ENCODE peak calls at places on chromosomes 13 and 19, in six cellular contexts. M, E, Y, T, G and V are unnamed samples.
A peak's percentile ranks its signal among the peaks of the same experiment; 100 is the strongest.

GRCh38 chr13:87821512-87821911 is 150.3 kb downstream of the SLITRK5 start:
- DNase-seq in T (no peak), Y (no peak), G (no peak), M (no peak), E (no peak), V (no peak)

GRCh38 chr13:52428295-52428694 is 22.1 kb downstream of the VPS36 start:
- DNase-seq in M (no peak), T (no peak), Y (no peak), G (no peak), E (no peak), V (no peak)

GRCh38 chr13:25659091-25659502 is 287.3 kb downstream of the ATP8A2 start:
- DNase-seq in T (no peak), Y (no peak), E (no peak), G (no peak), M (no peak), V (no peak)

GRCh38 chr19:38719761-38720558 is 24.3 kb downstream of the CAPN12 start:
- DNase-seq in E (no peak), T (no peak), Y (no peak), G (no peak), M (no peak), V (no peak)

GRCh38 chr19:1412995-1413889 is 5.9 kb downstream of the DAZAP1 start:
- DNase-seq in T (no peak), G (no peak), Y (no peak), M (no peak), E (no peak), V (no peak)

GRCh38 chr13:45092668-45093067 is 27.6 kb upstream of the GTF2F2 start:
- DNase-seq in T (no peak), G (no peak), Y (no peak), E (no peak), M (no peak), V (no peak)

GRCh38 chr13:29846475-29847256 is 3.8 kb downstream of the UBL3 start:
- DNase-seq in Y (no peak), G (no peak), E (no peak), M (no peak), T (no peak), V (no peak)

GRCh38 chr19:44627631-44628030 is 14.3 kb downstream of the IGSF23 start:
- DNase-seq in M (no peak), Y (no peak), T (no peak), G (no peak), E (no peak), V (no peak)

GRCh38 chr13:23574421-23574820 is 4.2 kb downstream of the TNFRSF19 start:
- DNase-seq in G (no peak), T (no peak), M (no peak), E (no peak), Y (no peak), V (no peak)

GRCh38 chr13:110301606-110302131 is 5.3 kb downstream of the COL4A1 start:
- DNase-seq in G (no peak), M (no peak), Y (no peak), T (peak; percentile 46), E (no peak), V (no peak)

GRCh38 chr13:52162279-52163101 is 3.1 kb upstream of the NEK3 start:
- DNase-seq in G (no peak), M (no peak), Y (no peak), E (no peak), T (peak; percentile 31), V (no peak)

GRCh38 chr19:2249880-2250764 is 999 bp downstream of the AMH start:
- DNase-seq in G (no peak), E (no peak), T (no peak), M (no peak), Y (no peak), V (no peak)

GRCh38 chr13:52127378-52127777 is 1.5 kb downstream of the NEK5 start:
- DNase-seq in Y (no peak), G (no peak), E (no peak), M (no peak), T (no peak), V (no peak)

GRCh38 chr19:36916991-36917390 is 859 bp downstream of the ZNF568 start:
- DNase-seq in G (no peak), T (peak; percentile 11), M (no peak), Y (no peak), E (no peak), V (no peak)

GRCh38 chr19:3348042-3348441 is 18.3 kb upstream of the NFIC start:
- DNase-seq in G (no peak), M (no peak), E (no peak), Y (no peak), T (no peak), V (no peak)

GRCh38 chr13:41973247-41973741 is 12.4 kb upstream of the VWA8 start:
- DNase-seq in Y (no peak), E (no peak), G (no peak), T (peak; percentile 44), M (no peak), V (no peak)

GRCh38 chr13:41974262-41974900 is 13.5 kb upstream of the VWA8 start:
- DNase-seq in M (no peak), Y (no peak), T (no peak), G (no peak), E (no peak), V (no peak)

GRCh38 chr13:41970022-41970421 is 9.1 kb upstream of the VWA8 start:
- DNase-seq in T (no peak), Y (no peak), M (no peak), E (no peak), G (no peak), V (no peak)

GRCh38 chr13:41970918-41971317 is 10.0 kb upstream of the VWA8 start:
- DNase-seq in E (no peak), M (no peak), T (no peak), G (no peak), Y (no peak), V (no peak)

DNA sequence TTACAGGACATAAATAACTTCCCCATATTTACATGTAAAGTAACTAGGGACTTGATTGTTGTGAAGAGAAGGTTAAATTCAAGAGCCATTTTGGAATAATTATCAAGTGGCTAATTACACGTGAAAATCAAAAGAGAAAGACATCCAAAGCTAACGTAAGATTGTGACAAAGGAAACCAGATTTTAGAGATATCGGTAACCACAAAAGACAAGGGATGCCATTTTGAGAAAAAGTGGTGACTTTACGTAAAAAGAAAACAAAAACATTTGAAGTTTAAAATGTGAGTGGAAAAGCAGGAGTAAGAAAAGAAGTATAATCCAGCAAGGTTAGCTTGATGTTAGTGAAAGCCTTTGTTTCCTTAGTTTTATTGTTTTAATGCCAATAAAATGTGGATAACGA is 10.9 kb upstream of the VWA8 start:
- DNase-seq in M (no peak), G (no peak), E (no peak), T (no peak), Y (no peak), V (no peak)
- H3K4me1 ChIP-seq in M (no peaks in the 10 kb centered on the region), G (peaks cover 2% of the 10 kb centered on the region), E (no peaks in the 10 kb centered on the region), T (peaks cover 9% of the 10 kb centered on the region), Y (no peaks in the 10 kb centered on the region), V (no peaks in the 10 kb centered on the region)

GRCh38 chr13:89925107-89925506 is 1422.4 kb upstream of the MIR17HG start:
- DNase-seq in E (no peak), T (peak; percentile 57), Y (no peak), G (no peak), M (no peak), V (no peak)
- TF ChIP-seq CTCF in E (no peak), T (peak; percentile 71), Y (peak; percentile 34), G (peak; percentile 31), M (no peak), V (no peak)

GRCh38 chr19:47726467-47726866 is 13.2 kb downstream of the EHD2 start:
- DNase-seq in Y (no peak), E (no peak), T (no peak), M (no peak), G (no peak), V (peak; percentile 62)

GRCh38 chr19:47730521-47730889 is 14.8 kb upstream of the NOP53 start:
- DNase-seq in G (no peak), E (no peak), Y (no peak), M (no peak), T (no peak), V (no peak)

GRCh38 chr19:47730910-47731309 is 14.4 kb upstream of the NOP53 start:
- DNase-seq in E (no peak), Y (no peak), G (no peak), T (no peak), M (no peak), V (no peak)

GRCh38 chr19:47729799-47730520 is 15.4 kb upstream of the NOP53 start:
- DNase-seq in M (peak; percentile 74), Y (no peak), E (no peak), G (peak; percentile 74), T (peak; percentile 82), V (peak; percentile 91)

GRCh38 chr19:47729468-47729798 is 15.9 kb upstream of the NOP53 start:
- DNase-seq in G (peak; percentile 64), M (peak; percentile 64), E (no peak), Y (no peak), T (peak; percentile 33), V (peak; percentile 87)
- H3K4me3 ChIP-seq in G (peak overlapping the region; percentile 49), M (peak overlapping the region; percentile 21), E (no peak overlapping the region), Y (no peak overlapping the region), T (peak overlapping the region; percentile 65), V (no peak overlapping the region)

GRCh38 chr19:6098574-6098973 is 11.7 kb downstream of the RFX2 start:
- DNase-seq in T (no peak), Y (no peak), G (no peak), E (no peak), M (no peak), V (no peak)

GRCh38 chr19:6095760-6096159 is 14.5 kb downstream of the RFX2 start:
- DNase-seq in Y (no peak), G (no peak), M (no peak), T (no peak), E (no peak), V (no peak)

GRCh38 chr19:6099633-6100032 is 10.7 kb downstream of the RFX2 start:
- DNase-seq in M (no peak), G (no peak), Y (no peak), T (no peak), E (no peak), V (no peak)

GRCh38 chr19:6099037-6099436 is 11.3 kb downstream of the RFX2 start:
- DNase-seq in T (no peak), E (no peak), Y (no peak), M (no peak), G (no peak), V (no peak)

GRCh38 chr19:6097911-6098310 is 12.4 kb downstream of the RFX2 start:
- DNase-seq in Y (no peak), G (no peak), M (no peak), T (no peak), E (no peak), V (no peak)
- H3K4me1 ChIP-seq in Y (no peaks in the 10 kb centered on the region), G (peaks cover 63% of the 10 kb centered on the region), M (no peaks in the 10 kb centered on the region), T (peaks cover 13% of the 10 kb centered on the region), E (peaks cover 16% of the 10 kb centered on the region), V (peaks cover 13% of the 10 kb centered on the region)

DNA sequence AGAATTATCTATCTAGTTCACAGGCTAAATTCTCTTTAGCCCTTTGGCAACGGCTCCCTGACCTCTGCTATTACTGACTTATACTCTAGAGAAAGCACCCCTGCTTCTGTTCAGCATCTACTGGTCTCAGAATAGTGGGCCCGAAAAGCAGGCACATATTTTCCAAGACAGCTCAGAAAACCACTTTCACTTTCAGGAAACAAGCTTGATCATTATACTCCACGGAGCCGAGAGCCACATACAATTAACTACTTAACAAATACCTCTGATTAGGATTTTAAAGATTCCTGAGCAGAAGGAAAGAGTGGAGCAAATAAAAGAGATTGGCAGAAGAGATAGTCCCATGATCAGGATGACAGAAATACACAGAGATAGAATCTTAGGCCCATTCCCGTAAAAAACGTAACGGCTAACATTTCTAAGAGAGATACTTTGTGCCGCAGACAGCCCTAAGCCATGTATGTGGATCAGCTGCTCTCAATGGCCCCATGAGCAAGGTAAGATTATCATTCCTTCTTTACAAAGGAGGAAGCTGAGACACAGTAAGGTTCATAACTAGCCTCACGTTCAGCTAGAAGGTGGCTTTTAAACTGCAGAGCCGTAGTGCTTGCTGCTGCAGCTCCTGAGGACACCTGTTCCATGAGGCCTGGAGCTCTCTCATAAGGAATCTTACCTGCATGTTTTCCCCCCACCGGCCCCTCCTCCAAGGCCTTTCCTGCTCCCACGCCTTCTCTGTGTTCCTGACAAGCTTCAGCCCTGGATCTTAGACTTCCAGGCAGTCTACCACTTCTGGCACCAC is 227.2 kb downstream of the FOXO1 start:
- DNase-seq in T (no peak), E (no peak), G (no peak), Y (no peak), M (no peak), V (no peak)
- TF ChIP-seq CTCF in T (no peak), E (no peak), G (no peak), Y (no peak), M (no peak), V (no peak)